ENCODE peak calls at places on chromosomes 13 and 19, in four cellular contexts. M is MM.1S, E is lower leg skin, O is mammary epithelial cell. T is an unnamed sample.

GRCh38 chr13:80048802-80049201 is 292.1 kb downstream of the SPRY2 start:
- DNase-seq in O (peak; percentile 95), M (peak; percentile 66), E (peak; percentile 94), T (peak; percentile 76)

GRCh38 chr13:110266983-110267382 is 40.0 kb downstream of the COL4A1 start:
- DNase-seq in M (no peak), E (no peak), O (no peak), T (no peak)

GRCh38 chr13:26961890-26962615 is 201.5 kb upstream of the GPR12 start:
- DNase-seq in O (no peak), M (no peak), E (no peak), T (no peak)

GRCh38 chr13:67229438-67230242 is 496 bp downstream of the PCDH9 start:
- DNase-seq in M (peak; percentile 27), E (no peak), O (no peak), T (no peak)

GRCh38 chr19:34317311-34317927 is 47.6 kb upstream of the GPI start:
- DNase-seq in O (peak; percentile 13), M (no peak), E (no peak), T (no peak)

GRCh38 chr13:68190826-68191225 is 960.7 kb upstream of the PCDH9 start:
- DNase-seq in E (peak; percentile 23), M (no peak), O (peak; percentile 78), T (no peak)

GRCh38 chr19:55605637-55606470 is at the start of gene ZNF865:
- DNase-seq in E (peak; percentile 59), O (peak; percentile 84), M (peak; percentile 71), T (peak; percentile 70)

GRCh38 chr13:113086031-113086750 is 19.4 kb upstream of the F7 start:
- DNase-seq in E (no peak), O (no peak), M (no peak), T (no peak)

GRCh38 chr13:82136880-82137279 is 1745.4 kb downstream of the SLITRK1 start:
- DNase-seq in O (no peak), M (no peak), E (no peak), T (no peak)

GRCh38 chr13:110258876-110259631 is 47.9 kb downstream of the COL4A1 start:
- DNase-seq in O (peak; percentile 23), E (no peak), M (no peak), T (no peak)

GRCh38 chr19:6287269-6287885 is 7.6 kb upstream of the MLLT1 start:
- DNase-seq in E (no peak), O (no peak), M (no peak), T (no peak)

GRCh38 chr19:42152285-42152684 is 20.0 kb upstream of the POU2F2 start:
- DNase-seq in O (no peak), M (no peak), E (no peak), T (no peak)

GRCh38 chr19:49120868-49121267 is 1.5 kb downstream of the PPFIA3 start:
- DNase-seq in M (no peak), E (no peak), O (no peak), T (no peak)

GRCh38 chr19:2575734-2576481 is 100.0 kb downstream of the GADD45B start:
- DNase-seq in E (peak; percentile 85), M (no peak), O (no peak), T (no peak)

GRCh38 chr19:5949792-5950305 is 28.1 kb downstream of the RANBP3 start:
- DNase-seq in M (peak; percentile 92), O (no peak), E (no peak), T (no peak)

GRCh38 chr13:35472308-35473008 is 4.0 kb downstream of the MAB21L1 start:
- DNase-seq in O (no peak), E (no peak), M (peak; percentile 6), T (no peak)
- H3K4me3 ChIP-seq in O (no peak overlapping the region), E (no peak overlapping the region), M (no peak overlapping the region), T (no peak overlapping the region)

GRCh38 chr13:40586886-40587285 is 79.6 kb downstream of the FOXO1 start:
- DNase-seq in E (no peak), O (no peak), M (no peak), T (no peak)
- TF ChIP-seq CTCF in E (no peak), O (no peak), M (no peak), T (no peak)

GRCh38 chr19:43784981-43785808 is 4.4 kb upstream of the KCNN4 start:
- DNase-seq in O (peak; percentile 67), E (peak; percentile 60), M (peak; percentile 79), T (no peak)
- H3K4me3 ChIP-seq in O (no peak overlapping the region), E (no peak overlapping the region), M (peak overlapping the region; percentile 17), T (no peak overlapping the region)

GRCh38 chr13:40789275-40790231 is at the start of gene SLC25A15:
- DNase-seq in E (no peak), M (peak; percentile 75), O (peak; percentile 78), T (peak; percentile 86)
- TF ChIP-seq CTCF in E (no peak), M (peak; percentile 10), O (no peak), T (no peak)

DNA sequence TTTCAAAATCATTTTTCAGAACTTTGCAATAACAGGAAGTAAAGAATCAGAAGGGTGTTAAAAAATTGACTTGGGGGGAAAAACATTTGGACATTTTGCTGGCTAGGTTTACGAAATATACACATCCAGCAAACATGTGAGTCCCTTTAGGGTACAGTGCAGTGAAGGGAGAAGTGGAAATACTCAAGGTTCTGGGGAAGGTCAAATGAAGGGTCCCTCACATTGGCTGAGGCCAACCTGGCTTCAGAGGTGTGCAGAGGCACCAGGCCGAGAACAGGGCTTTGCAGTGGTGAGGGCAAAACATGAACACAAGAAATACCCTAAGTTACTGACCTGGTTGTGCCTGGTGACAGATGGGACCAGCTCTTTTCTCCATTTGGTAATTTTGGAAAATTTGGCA is 1.6 kb upstream of the UPF3A start:
- DNase-seq in M (no peak), E (no peak), O (no peak), T (no peak)
- H3K4me3 ChIP-seq in M (no peak overlapping the region), E (no peak overlapping the region), O (no peak overlapping the region), T (no peak overlapping the region)

T was measured in GM06990.